ENCODE peak calls at places on chromosome 3, in five cellular contexts. N is neural progenitor cell, K is fibroblast of pulmonary artery, R is BE2C, S is AG09319. P is an unnamed sample.
A peak's percentile ranks its signal among the peaks of the same experiment; 100 is the strongest.

GRCh38 chr3:41318520-41318919 is 119.2 kb downstream of the CTNNB1 start:
- DNase-seq in K (no peak), S (no peak), N (peak; percentile 29), R (no peak), P (no peak)

GRCh38 chr3:169528289-169528688 is 135.2 kb downstream of the MECOM start:
- DNase-seq in K (peak; percentile 57), R (no peak), S (no peak), N (no peak), P (no peak)

GRCh38 chr3:71825551-71826283 is 40.8 kb upstream of the PROK2 start:
- DNase-seq in R (no peak), N (no peak), S (no peak), K (no peak), P (no peak)

GRCh38 chr3:29708884-29709283 is 428.0 kb downstream of the RBMS3 start:
- DNase-seq in R (no peak), K (no peak), N (peak; percentile 14), S (no peak), P (no peak)

GRCh38 chr3:197432407-197433127 is 123.2 kb downstream of the BDH1 start:
- DNase-seq in S (no peak), N (no peak), K (peak; percentile 38), R (peak; percentile 45), P (no peak)

GRCh38 chr3:134985841-134986520 is 190.9 kb downstream of the EPHB1 start:
- DNase-seq in N (no peak), K (no peak), S (no peak), R (no peak), P (no peak)

GRCh38 chr3:156762631-156763185 is 63.4 kb upstream of the LEKR1 start:
- DNase-seq in S (peak; percentile 77), R (no peak), K (peak; percentile 97), N (no peak), P (no peak)

GRCh38 chr3:47283596-47284364 is 1.0 kb downstream of the KLHL18 start:
- DNase-seq in K (no peak), S (no peak), N (peak; percentile 52), R (peak; percentile 11), P (peak; percentile 18)

GRCh38 chr3:46847744-46848143 is 15.5 kb downstream of the MYL3 start:
- DNase-seq in S (no peak), R (no peak), K (no peak), N (no peak), P (no peak)

DNA sequence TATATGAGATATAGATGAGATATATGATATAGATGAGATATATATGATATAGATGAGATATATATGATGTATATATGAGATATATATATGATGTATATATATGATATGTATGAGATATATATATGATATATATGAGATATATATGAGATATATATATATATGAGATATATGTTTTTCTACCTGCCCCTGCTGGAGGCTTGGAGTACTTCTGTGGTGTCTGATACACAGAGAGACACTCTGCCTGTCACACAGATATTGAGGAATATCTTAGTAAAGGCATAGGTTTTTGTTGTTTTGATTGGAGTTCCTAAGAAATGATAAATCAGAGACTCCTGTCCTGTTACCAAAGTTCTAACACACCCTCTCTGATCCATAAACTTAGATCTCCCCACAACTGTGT is 43.0 kb downstream of the TMEM41A start:
- DNase-seq in S (no peak), N (no peak), R (no peak), K (no peak), P (no peak)
- TF ChIP-seq CTCF in S (no peak), N (no peak), R (peak; percentile 18), K (peak; percentile 24), P (no peak)

GRCh38 chr3:128567705-128568356 is 74.8 kb upstream of the GATA2 start:
- DNase-seq in S (no peak), N (no peak), R (no peak), K (no peak), P (no peak)
- TF ChIP-seq CTCF in S (no peak), N (no peak), R (no peak), K (no peak), P (no peak)

GRCh38 chr3:176202652-176203051 is 994.6 kb downstream of the TBL1XR1 start:
- DNase-seq in K (no peak), R (no peak), S (no peak), N (no peak), P (no peak)
- TF ChIP-seq CTCF in K (no peak), R (no peak), S (no peak), N (no peak), P (no peak)

DNA sequence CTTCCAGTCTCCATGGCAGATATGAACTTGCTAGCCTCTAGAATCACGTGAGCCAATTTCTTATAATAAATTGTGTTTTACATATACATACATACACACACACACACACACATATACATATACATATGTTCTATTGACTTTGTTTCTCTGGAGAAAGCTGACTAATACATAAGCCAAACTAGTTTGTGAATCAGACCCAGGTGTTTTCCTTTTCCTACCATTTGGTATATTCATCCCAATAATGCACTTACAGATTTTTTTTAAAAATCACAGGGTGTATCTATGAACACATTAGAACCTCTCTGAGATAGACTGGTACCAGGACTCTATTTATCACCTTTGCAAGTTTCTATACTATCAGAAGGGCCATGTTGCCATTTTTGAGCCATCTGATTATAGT is 122.9 kb upstream of the KCNH8 start:
- DNase-seq in S (no peak), K (no peak), R (no peak), N (no peak), P (no peak)
- TF ChIP-seq CTCF in S (no peak), K (no peak), R (no peak), N (no peak), P (no peak)

GRCh38 chr3:123880998-123881561 is 3.1 kb downstream of the MYLK start:
- DNase-seq in R (peak; percentile 44), N (peak; percentile 56), K (peak; percentile 64), S (peak; percentile 8), P (peak; percentile 18)

GRCh38 chr3:123877965-123878364 is 6.2 kb downstream of the MYLK start:
- DNase-seq in K (no peak), R (no peak), S (no peak), N (no peak), P (no peak)

GRCh38 chr3:123878807-123879206 is 5.3 kb downstream of the MYLK start:
- DNase-seq in S (no peak), R (no peak), K (no peak), N (no peak), P (no peak)

GRCh38 chr3:123877466-123877865 is 6.7 kb downstream of the MYLK start:
- DNase-seq in R (no peak), K (no peak), S (no peak), N (no peak), P (no peak)

DNA sequence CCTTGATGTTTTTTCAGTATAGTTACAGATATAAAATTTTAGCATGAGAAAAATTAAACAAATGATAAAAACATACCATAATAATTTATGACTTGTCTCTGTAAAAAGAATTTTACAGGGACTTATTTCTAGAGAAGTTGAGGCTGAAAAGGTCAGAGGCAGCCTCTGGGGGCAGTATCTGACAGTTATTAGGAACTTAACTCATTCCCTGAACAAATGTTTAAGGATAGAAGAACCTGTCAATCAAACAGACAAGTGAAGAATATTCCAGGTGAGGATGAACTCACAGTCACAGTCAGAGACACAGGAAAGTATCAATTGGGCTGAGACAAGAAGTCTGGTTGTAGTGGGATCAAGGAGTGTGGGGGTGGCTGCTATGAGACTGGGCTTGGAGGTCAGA is 7.3 kb downstream of the MYLK start:
- DNase-seq in K (no peak), R (no peak), S (no peak), N (no peak), P (no peak)
- TF ChIP-seq CTCF in K (peak; percentile 15), R (peak; percentile 51), S (peak; percentile 7), N (peak; percentile 55), P (no peak)

GRCh38 chr3:56254835-56255234 is 213.4 kb downstream of the ERC2 start:
- DNase-seq in K (no peak), S (no peak), R (no peak), N (no peak), P (no peak)
- TF ChIP-seq CTCF in K (peak; percentile 42), S (peak; percentile 22), R (no peak), N (peak; percentile 38), P (peak; percentile 53)

GRCh38 chr3:63662500-63662899 is 10.0 kb downstream of the SNTN start:
- DNase-seq in S (no peak), K (no peak), N (peak; percentile 49), R (no peak), P (no peak)
- TF ChIP-seq CTCF in S (peak; percentile 9), K (no peak), N (peak; percentile 54), R (no peak), P (no peak)

GRCh38 chr3:171640520-171641412 is 169.5 kb downstream of the PLD1 start:
- DNase-seq in K (peak; percentile 41), S (peak; percentile 7), R (no peak), N (peak; percentile 23), P (peak; percentile 19)
- TF ChIP-seq CTCF in K (peak; percentile 26), S (peak; percentile 29), R (peak; percentile 22), N (peak; percentile 24), P (no peak)

GRCh38 chr3:171700157-171700556 is 110.1 kb downstream of the PLD1 start:
- DNase-seq in N (no peak), S (no peak), K (no peak), R (no peak), P (no peak)

GRCh38 chr3:171700653-171701052 is 109.6 kb downstream of the PLD1 start:
- DNase-seq in S (no peak), N (no peak), R (no peak), K (no peak), P (no peak)

GRCh38 chr3:171703144-171703543 is 107.1 kb downstream of the PLD1 start:
- DNase-seq in S (no peak), R (no peak), K (no peak), N (no peak), P (no peak)

GRCh38 chr3:171704814-171705213 is 105.5 kb downstream of the PLD1 start:
- DNase-seq in K (no peak), R (no peak), N (no peak), S (no peak), P (no peak)

GRCh38 chr3:171704002-171704401 is 106.3 kb downstream of the PLD1 start:
- DNase-seq in R (peak; percentile 61), N (peak; percentile 53), K (peak; percentile 66), S (no peak), P (no peak)
- TF ChIP-seq CTCF in R (peak; percentile 90), N (peak; percentile 67), K (peak; percentile 75), S (peak; percentile 52), P (no peak)

DNA sequence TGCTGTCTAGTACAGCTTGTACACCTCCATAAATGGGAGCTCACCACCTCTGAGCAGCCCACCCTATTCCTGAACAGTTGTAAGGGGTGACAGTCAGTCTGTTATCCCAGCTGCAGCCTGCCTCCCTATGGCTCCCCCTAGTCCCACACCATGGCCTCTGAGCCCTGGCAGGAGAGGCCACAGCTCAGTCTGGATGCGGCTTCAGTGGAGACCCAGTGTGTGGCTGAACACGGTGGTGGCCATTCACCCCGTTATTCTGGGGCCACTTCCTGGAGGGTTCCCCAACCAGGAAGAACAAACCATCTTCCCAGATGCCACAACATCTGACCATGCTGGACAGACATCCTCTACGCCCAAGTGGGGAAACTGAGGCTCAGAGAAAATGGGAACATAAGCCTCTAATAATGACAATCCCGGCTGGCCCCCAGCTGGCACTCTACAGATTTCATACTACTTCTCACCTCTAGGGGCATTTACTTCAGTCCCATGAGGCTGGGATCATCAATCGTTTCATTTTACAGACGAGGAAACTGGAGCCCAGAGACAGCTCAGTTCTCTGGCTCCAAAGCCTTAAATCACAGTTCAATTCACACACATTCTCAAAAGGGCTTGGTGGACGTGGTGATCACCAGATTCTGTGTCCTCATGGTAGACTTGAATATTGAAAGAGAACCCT is 9.3 kb upstream of the GRIP2 start:
- DNase-seq in K (peak; percentile 11), S (no peak), R (no peak), N (no peak), P (no peak)
- TF ChIP-seq CTCF in K (peak; percentile 32), S (no peak), R (no peak), N (peak; percentile 33), P (no peak)